ENCODE peak calls at places on chromosomes 16 and 17, in nine cellular contexts. K is neural progenitor cell, I is tibial nerve, A is thoracic aorta, E is stomach, R is B cell, Z is HFFc6, J is IMR-90, F is nephron progenitor cell. D is an unnamed sample.

GRCh38 chr16:28318042-28318597 is 25.8 kb downstream of the SBK1 start:
- DNase-seq in J (no peak), I (no peak), R (no peak), F (no peak), K (no peak), Z (no peak), E (no peak), A (no peak), D (no peak)

GRCh38 chr17:68861602-68862001 is 93.6 kb downstream of the ABCA8 start:
- DNase-seq in I (no peak), R (no peak), J (no peak), E (no peak), K (no peak), A (no peak), F (no peak), Z (no peak), D (no peak)

GRCh38 chr16:10870137-10870776 is 6.7 kb upstream of the CIITA start:
- DNase-seq in F (no peak), J (no peak), A (no peak), I (no peak), K (no peak), R (peak), E (no peak), Z (no peak), D (no peak)

GRCh38 chr16:71966932-71967331 is 33.3 kb downstream of the PKD1L3 start:
- DNase-seq in F (no peak), Z (no peak), I (no peak), R (no peak), A (no peak), J (no peak), K (no peak), E (no peak), D (peak)

GRCh38 chr16:89704281-89704680 is 2.8 kb upstream of the SPATA2L start:
- DNase-seq in I (no peak), A (no peak), F (no peak), J (no peak), Z (no peak), E (no peak), K (no peak), R (no peak), D (no peak)

GRCh38 chr16:73610605-73611177 is 562.8 kb upstream of the ZFHX3 start:
- DNase-seq in I (no peak), A (no peak), J (no peak), K (peak), E (no peak), R (no peak), F (no peak), Z (no peak), D (no peak)

GRCh38 chr17:18315498-18316360 is 636 bp downstream of the SMCR8 start:
- DNase-seq in I (no peak), R (no peak), Z (no peak), A (no peak), J (peak), E (no peak), K (no peak), F (no peak), D (no peak)

GRCh38 chr17:44786551-44787081 is 27.8 kb downstream of the ADAM11 start:
- DNase-seq in J (no peak), K (no peak), F (no peak), A (no peak), Z (no peak), E (no peak), R (no peak), I (no peak), D (no peak)

GRCh38 chr17:18381953-18382245 is 4.3 kb downstream of the EVPLL start:
- DNase-seq in Z (no peak), F (no peak), E (no peak), J (no peak), R (no peak), I (no peak), K (no peak), A (no peak), D (no peak)

GRCh38 chr16:2897110-2897509 is 14.1 kb downstream of the FLYWCH2 start:
- DNase-seq in I (no peak), R (peak), Z (no peak), J (peak), K (no peak), F (no peak), E (no peak), A (no peak), D (no peak)

GRCh38 chr16:57761301-57761700 is 25.7 kb downstream of the KATNB1 start:
- DNase-seq in Z (no peak), J (no peak), E (no peak), I (no peak), F (no peak), A (no peak), R (no peak), K (no peak), D (no peak)

GRCh38 chr16:57763290-57764005 is 27.9 kb downstream of the KATNB1 start:
- DNase-seq in E (no peak), K (no peak), Z (no peak), J (no peak), F (no peak), R (no peak), A (no peak), I (no peak), D (no peak)

GRCh38 chr16:57760357-57761160 is 25.0 kb downstream of the KATNB1 start:
- DNase-seq in J (no peak), R (no peak), E (no peak), K (no peak), I (no peak), Z (no peak), F (no peak), A (no peak), D (no peak)

GRCh38 chr16:57762365-57763289 is 27.1 kb downstream of the KATNB1 start:
- DNase-seq in Z (no peak), R (no peak), I (no peak), A (no peak), K (no peak), J (no peak), E (no peak), F (no peak), D (no peak)

DNA sequence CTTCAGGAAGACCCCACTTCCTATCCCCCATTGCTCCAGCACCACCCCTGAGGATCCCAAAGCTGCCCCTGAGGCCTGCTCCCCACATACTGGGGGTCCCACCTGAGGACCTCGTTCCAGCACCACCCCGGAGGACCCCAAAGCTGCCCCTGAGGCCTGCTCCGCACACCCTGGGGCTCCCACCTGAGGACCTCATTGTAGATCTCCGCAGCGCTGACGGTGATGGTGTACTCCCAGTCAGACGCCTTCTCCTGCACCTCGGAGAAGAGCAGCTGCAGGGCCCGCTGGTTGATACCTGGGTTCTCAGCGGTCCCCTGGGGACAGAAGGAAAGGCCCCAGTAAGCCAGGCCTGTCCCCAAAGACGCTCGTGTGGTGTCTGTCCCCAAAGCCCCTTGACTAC is 26.4 kb downstream of the KATNB1 start:
- DNase-seq in I (no peak), K (no peak), A (no peak), R (no peak), J (no peak), F (no peak), E (no peak), Z (no peak), D (no peak)
- TF ChIP-seq CTCF in I (no peak), K (no peak), A (no peak), R (no peak), J (no peak), F (no peak), E (no peak), Z (no peak), D (no peak)

DNA sequence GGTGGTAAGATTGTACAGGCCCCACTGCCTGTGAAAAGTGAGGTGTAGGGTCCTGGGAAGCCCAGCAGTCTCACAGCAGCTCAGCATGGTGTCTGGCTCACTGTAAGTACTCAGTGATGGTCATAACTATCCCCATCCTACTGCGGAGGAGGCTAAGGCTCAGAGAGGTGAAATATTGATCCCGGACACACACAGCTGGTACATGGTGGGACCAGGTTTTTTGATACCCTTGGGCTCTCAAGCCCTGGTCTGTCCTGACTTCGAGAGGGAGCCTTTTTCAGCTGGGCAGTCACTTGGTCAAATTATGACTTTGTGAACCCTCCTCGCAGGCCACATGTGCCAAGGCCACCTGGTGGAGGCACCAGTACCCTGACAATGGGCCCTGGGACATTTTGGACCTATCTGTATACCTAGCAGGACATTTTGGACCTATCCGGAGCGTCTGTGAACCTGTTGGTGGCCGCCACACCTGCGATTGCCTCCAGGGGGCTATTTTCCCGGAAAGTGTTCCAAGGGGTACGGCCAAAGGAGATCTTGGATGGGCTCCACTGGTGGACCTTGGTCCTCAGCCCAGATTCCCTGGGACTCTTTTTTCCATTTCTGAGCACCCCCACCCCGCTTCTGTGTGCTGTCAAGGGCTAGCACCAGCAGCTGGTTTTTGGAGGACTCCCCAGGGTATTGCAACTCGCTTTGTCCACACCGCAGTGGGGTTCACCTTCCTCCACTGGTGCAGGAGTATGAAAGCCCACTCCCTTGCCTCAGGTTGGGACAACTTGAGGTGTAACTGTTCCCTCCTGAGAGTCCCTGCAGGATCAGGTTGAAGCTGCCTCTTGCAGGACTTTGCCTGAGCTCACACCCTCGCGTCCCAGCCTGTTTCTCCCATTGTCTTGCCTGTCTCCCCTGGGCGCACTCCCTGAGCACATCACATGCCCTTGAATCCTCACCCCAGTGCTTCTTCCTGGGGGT is 83.6 kb upstream of the NKD1 start:
- DNase-seq in E (no peak), I (no peak), F (no peak), J (no peak), K (no peak), R (no peak), A (no peak), Z (no peak), D (no peak)
- TF ChIP-seq CTCF in E (no peak), I (no peak), F (peak), J (no peak), K (peak), R (no peak), A (peak), Z (peak), D (no peak)

GRCh38 chr17:73820686-73821448 is 176.6 kb upstream of the SDK2 start:
- DNase-seq in K (peak), E (peak), I (no peak), A (no peak), F (peak), Z (no peak), J (no peak), R (no peak), D (no peak)
- TF ChIP-seq CTCF in K (peak), E (peak), I (peak), A (no peak), F (peak), Z (no peak), J (no peak), R (no peak), D (no peak)

DNA sequence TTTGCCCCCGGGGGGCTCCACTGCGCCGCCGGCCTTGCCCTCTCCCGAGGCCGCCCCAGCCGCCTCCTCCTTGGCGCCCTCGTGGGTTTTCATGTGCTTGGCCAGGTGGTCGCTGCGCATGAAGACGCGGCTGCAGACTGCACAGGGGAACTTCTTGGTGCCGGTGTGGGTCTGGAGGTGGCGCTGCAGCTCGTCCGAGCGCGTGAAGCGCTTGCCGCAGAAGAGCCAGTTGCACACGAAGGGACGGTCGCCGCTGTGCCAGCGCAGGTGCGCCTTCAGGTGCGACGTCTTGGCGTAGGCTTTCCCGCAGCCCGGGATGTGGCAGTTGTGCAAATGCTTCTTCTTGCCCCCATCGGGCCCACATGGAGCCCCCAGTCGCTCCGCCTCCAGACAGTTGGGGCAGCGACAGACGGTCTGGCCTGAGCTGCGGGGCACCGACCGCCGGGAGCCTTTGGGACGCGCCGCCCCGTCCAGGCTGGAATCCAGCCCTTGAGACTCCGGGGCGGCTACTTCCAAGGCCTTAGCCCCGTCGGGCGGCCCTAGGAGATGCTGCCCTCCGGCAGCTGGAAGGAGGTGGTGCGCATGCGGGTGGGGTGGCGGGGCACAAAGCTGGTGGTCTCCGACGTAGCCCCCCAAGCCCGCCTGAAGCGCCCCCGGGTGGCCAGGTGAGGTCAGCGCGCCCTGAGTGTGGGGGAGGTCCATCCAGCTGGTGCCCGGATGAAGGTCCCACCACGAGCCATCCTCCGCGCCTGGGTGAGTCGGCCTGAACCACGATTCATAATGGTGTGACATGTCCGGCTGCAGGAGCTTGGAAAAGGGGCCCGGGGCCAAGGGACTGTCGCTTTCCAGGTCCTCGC is 3.4 kb downstream of the SP6 start:
- DNase-seq in R (peak), K (peak), Z (no peak), J (no peak), E (no peak), A (no peak), F (peak), I (no peak), D (no peak)
- TF ChIP-seq CTCF in R (peak), K (peak), Z (peak), J (peak), E (peak), A (no peak), F (peak), I (no peak), D (peak)

GRCh38 chr16:68093816-68094613 is 8.8 kb downstream of the NFATC3 start:
- DNase-seq in K (peak), F (no peak), R (peak), I (no peak), A (no peak), E (no peak), Z (peak), J (peak), D (peak)
- TF ChIP-seq CTCF in K (peak), F (peak), R (peak), I (peak), A (peak), E (peak), Z (peak), J (peak), D (peak)

DNA sequence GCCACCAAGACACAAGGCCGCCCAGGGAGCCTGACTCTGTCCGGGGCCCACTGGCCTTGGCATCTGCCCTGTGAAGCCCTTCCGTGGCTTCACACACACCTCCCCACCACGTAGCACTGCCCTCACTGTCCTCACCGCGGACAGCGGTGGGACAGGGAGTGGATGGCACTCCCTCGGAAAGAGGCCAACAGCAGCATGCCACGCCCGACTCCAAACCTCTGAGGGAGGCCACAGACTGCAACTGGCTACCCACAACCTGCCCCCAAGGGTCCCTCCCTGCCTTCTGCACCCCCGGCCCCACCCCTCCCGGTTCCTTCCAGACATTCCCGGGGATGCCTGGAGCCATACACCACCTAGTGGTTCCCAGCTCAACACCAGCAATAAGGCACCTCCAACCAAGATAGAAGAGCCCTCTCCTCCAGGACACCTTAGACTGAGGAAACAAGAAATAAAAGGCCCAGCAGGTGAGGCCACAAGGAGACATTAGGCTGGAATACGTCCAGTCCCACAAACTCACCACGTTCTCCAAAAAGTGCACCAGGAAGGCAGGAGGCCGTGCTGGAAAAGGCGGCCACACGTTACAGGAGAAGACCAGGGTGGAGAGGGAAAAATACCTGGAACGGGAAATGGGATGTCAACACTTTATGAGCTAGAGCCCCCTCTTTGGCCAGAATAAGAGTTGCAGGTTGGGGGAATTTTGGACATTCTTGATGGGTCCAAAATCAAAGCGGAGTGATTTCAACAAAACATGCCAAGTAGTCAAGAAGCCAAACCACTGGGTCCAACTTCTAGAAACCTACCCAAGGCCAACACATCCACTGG is 310.0 kb downstream of the SOX9 start:
- DNase-seq in Z (no peak), I (no peak), R (no peak), A (no peak), J (no peak), K (peak), F (no peak), E (no peak), D (no peak)
- TF ChIP-seq CTCF in Z (peak), I (no peak), R (no peak), A (no peak), J (peak), K (peak), F (no peak), E (no peak), D (peak)

GRCh38 chr17:82648165-82648668 is at the start of gene WDR45B:
- DNase-seq in R (peak), Z (peak), J (peak), I (peak), K (peak), E (peak), A (peak), F (peak), D (peak)

GRCh38 chr17:82645516-82645915 is 2.7 kb downstream of the WDR45B start:
- DNase-seq in Z (no peak), R (no peak), J (peak), E (no peak), K (no peak), A (no peak), F (no peak), I (no peak), D (no peak)

GRCh38 chr17:82648761-82649474 is 674 bp upstream of the WDR45B start:
- DNase-seq in K (peak), J (no peak), I (no peak), A (no peak), Z (no peak), E (peak), F (peak), R (no peak), D (no peak)

GRCh38 chr17:82649501-82650261 is 1.4 kb upstream of the WDR45B start:
- DNase-seq in I (no peak), E (no peak), F (no peak), R (no peak), K (no peak), J (no peak), Z (no peak), A (no peak), D (no peak)

DNA sequence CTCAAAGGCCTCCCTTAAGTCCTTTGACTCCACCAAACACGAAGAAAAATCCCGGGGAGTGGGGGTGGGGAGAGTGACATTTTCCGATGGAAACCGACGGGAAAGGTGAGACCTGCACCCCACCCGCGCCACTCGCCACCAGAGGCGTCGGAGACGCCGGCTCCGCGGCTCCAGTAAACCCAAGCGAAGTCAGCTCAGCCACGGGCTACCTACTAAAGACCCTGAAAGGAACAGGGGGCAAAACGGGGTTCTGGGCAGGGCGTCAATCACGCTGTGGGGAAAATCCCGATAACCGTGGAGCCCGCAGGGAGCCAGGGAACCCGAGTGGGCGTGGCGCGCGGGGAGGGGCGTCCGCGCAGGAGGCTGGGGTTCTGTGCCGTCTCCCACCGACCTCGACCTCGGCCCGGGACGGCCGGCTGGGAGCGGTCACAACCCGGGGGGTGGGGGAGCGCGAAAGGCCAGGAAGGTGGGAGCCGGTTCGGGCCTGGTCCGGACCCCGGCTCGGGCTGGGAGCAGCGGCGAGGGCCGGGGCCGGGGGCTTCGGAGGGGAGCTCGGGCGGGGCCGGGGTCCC is 565 bp downstream of the WDR45B start:
- DNase-seq in Z (no peak), F (peak), J (no peak), I (no peak), K (peak), R (peak), A (no peak), E (peak), D (no peak)
- TF ChIP-seq CTCF in Z (no peak), F (no peak), J (no peak), I (no peak), K (peak), R (no peak), A (no peak), E (no peak), D (peak)

D was measured in fibroblast of the aortic adventitia.